ENCODE peak calls at places on chromosomes 16 and 17, in ten cellular contexts. U is HFF-Myc, E is LNCaP clone FGC, H is heart left ventricle, S is IMR-90, F is fibroblast of the aortic adventitia, G is left ventricle myocardium inferior, Q is K562, W is B cell, C is endothelial cell. R is an unnamed sample.

GRCh38 chr16:49679085-49679484 is 176.8 kb downstream of the ZNF423 start:
- DNase-seq in U (no peak), E (no peak), H (no peak), S (no peak), F (no peak), G (no peak), Q (no peak), W (no peak), C (no peak), R (no peak)

GRCh38 chr16:14304891-14305459 is 233.9 kb downstream of the MRTFB start:
- DNase-seq in U (no peak), E (no peak), H (no peak), S (no peak), F (no peak), G (no peak), Q (no peak), W (no peak), C (no peak), R (no peak)

GRCh38 chr17:6018788-6019187 is 51.4 kb upstream of the WSCD1 start:
- DNase-seq in U (no peak), E (no peak), H (no peak), S (no peak), F (no peak), G (no peak), Q (no peak), W (no peak), C (no peak), R (no peak)

GRCh38 chr16:17519041-17519440 is 48.3 kb upstream of the XYLT1 start:
- DNase-seq in U (no peak), E (no peak), H (no peak), S (peak; percentile 71), F (peak; percentile 58), G (no peak), Q (no peak), W (no peak), C (no peak), R (no peak)

GRCh38 chr16:31451681-31452351 is 7.5 kb upstream of the ARMC5 start:
- DNase-seq in U (no peak), E (peak; percentile 93), H (peak; percentile 78), S (peak; percentile 80), F (peak; percentile 51), G (peak; percentile 46), Q (peak; percentile 84), W (no peak), C (peak; percentile 59), R (peak; percentile 57)

GRCh38 chr17:18176152-18176551 is 7.5 kb upstream of the ALKBH5 start:
- DNase-seq in U (no peak), E (no peak), H (peak; percentile 46), S (no peak), F (no peak), G (no peak), Q (no peak), W (no peak), C (no peak), R (no peak)

GRCh38 chr17:78665952-78666920 is 89.0 kb upstream of the DNAH17 start:
- DNase-seq in U (no peak), E (no peak), H (peak; percentile 57), S (no peak), F (no peak), G (peak; percentile 43), Q (peak; percentile 97), W (no peak), C (peak; percentile 68), R (no peak)

GRCh38 chr17:79029327-79030009 is 5.5 kb downstream of the C1QTNF1 start:
- DNase-seq in U (no peak), E (no peak), H (peak; percentile 16), S (no peak), F (no peak), G (no peak), Q (no peak), W (no peak), C (no peak), R (no peak)

GRCh38 chr16:73523209-73523608 is 475.3 kb upstream of the ZFHX3 start:
- DNase-seq in U (no peak), E (no peak), H (no peak), S (no peak), F (no peak), G (no peak), Q (no peak), W (no peak), C (no peak), R (no peak)

GRCh38 chr16:73529303-73530012 is 481.5 kb upstream of the ZFHX3 start:
- DNase-seq in U (no peak), E (no peak), H (no peak), S (no peak), F (no peak), G (no peak), Q (no peak), W (no peak), C (no peak), R (no peak)

GRCh38 chr16:73530529-73530928 is 482.6 kb upstream of the ZFHX3 start:
- DNase-seq in U (no peak), E (peak; percentile 40), H (no peak), S (no peak), F (no peak), G (no peak), Q (no peak), W (no peak), C (no peak), R (no peak)

GRCh38 chr16:73531021-73531420 is 483.1 kb upstream of the ZFHX3 start:
- DNase-seq in U (no peak), E (no peak), H (no peak), S (no peak), F (no peak), G (no peak), Q (no peak), W (no peak), C (no peak), R (no peak)

GRCh38 chr16:73527191-73527590 is 479.3 kb upstream of the ZFHX3 start:
- DNase-seq in U (no peak), E (no peak), H (no peak), S (peak; percentile 1), F (no peak), G (no peak), Q (no peak), W (no peak), C (no peak), R (no peak)
- TF ChIP-seq CTCF in U (no peak), E (peak; percentile 33), H (no peak), S (no peak), F (no peak), G (no peak), Q (no peak), W (no peak), C (no peak), R (peak; percentile 68)

GRCh38 chr17:8290043-8290442 is 1.6 kb downstream of the RANGRF start:
- DNase-seq in U (no peak), E (no peak), H (no peak), S (peak; percentile 34), F (no peak), G (no peak), Q (no peak), W (no peak), C (no peak), R (no peak)

GRCh38 chr17:8287651-8288335 is 677 bp upstream of the RANGRF start:
- DNase-seq in U (no peak), E (peak; percentile 76), H (no peak), S (no peak), F (no peak), G (no peak), Q (no peak), W (no peak), C (no peak), R (no peak)

GRCh38 chr17:8285270-8286181 is 2.9 kb upstream of the RANGRF start:
- DNase-seq in U (no peak), E (no peak), H (no peak), S (no peak), F (no peak), G (no peak), Q (no peak), W (peak; percentile 63), C (no peak), R (no peak)

GRCh38 chr17:8289103-8289397 is 580 bp downstream of the RANGRF start:
- DNase-seq in U (no peak), E (no peak), H (no peak), S (no peak), F (no peak), G (peak; percentile 86), Q (no peak), W (no peak), C (peak; percentile 74), R (no peak)

DNA sequence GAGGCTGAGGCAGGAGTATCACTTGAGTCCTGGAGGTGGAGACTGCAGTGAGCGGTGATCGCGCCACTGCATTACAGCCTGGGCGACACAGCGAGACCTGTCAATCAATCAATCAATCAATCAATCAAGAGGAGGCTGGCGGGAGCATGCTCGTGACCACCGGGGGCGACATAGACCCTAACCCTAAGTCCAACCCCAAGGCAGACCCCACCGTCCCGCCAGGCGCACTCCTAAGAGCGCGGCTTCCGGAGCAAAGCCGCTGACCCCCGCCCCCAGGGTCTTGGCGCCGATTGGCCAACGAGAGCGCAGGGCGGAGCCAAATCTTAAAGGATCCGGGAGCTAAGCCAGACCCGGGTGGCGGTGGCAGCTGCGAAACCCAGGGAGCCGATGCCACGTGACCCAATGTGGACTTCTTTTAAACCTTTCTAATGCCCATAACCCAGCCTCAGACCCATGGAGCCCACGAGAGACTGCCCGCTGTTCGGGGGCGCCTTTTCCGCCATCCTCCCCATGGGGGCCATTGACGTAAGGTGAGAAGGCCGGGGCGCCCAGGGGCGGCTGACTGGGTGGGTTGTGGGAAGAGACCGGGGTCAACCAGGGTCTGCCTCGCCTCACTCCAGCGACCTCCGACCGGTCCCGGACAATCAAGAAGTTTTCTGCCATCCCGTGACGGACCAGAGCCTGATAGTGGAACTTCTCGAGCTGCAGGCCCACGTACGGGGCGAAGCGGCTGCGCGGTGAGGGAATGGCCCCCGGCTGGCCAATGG is at the start of gene RANGRF:
- DNase-seq in U (peak; percentile 51), E (peak; percentile 81), H (peak; percentile 94), S (peak; percentile 75), F (peak; percentile 80), G (peak; percentile 92), Q (peak; percentile 78), W (peak; percentile 94), C (peak; percentile 84), R (no peak)
- TF ChIP-seq CTCF in U (no peak), E (no peak), H (no peak), S (no peak), F (no peak), G (no peak), Q (no peak), W (no peak), C (no peak), R (no peak)

DNA sequence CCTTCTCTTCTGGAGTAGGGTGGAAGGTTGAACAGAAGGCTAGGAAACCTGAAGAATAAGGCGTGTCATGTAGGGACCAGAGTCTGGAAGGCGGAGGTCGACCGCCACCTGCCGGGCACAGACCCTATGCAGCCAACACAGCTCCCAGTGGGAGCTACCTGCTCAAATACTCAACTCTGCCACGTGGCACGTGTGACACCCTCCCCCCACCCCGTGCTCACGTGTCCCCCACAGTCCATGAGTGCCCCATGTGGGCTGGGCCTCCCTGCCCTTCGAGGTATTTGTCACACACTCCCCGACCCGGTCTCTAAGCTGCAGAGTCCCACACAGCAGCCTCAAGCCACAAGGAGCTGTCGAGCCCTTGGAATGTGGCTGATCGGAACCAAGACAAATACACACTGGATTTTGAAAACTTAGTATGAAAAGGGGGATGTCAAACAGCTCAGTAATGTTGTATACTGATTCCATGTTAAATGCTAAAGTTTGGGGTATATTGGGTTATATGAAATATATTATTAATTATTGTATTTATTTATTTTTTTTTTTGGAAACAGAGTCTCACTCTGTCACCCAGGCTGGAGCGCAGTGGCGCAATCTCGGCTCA is 11.7 kb downstream of the HID1 start:
- DNase-seq in U (no peak), E (no peak), H (no peak), S (peak; percentile 30), F (peak; percentile 14), G (no peak), Q (peak; percentile 92), W (peak; percentile 66), C (peak; percentile 61), R (no peak)
- TF ChIP-seq CTCF in U (peak; percentile 16), E (no peak), H (peak; percentile 17), S (peak; percentile 47), F (peak; percentile 43), G (peak; percentile 51), Q (peak; percentile 92), W (no peak), C (peak; percentile 44), R (peak; percentile 72)

DNA sequence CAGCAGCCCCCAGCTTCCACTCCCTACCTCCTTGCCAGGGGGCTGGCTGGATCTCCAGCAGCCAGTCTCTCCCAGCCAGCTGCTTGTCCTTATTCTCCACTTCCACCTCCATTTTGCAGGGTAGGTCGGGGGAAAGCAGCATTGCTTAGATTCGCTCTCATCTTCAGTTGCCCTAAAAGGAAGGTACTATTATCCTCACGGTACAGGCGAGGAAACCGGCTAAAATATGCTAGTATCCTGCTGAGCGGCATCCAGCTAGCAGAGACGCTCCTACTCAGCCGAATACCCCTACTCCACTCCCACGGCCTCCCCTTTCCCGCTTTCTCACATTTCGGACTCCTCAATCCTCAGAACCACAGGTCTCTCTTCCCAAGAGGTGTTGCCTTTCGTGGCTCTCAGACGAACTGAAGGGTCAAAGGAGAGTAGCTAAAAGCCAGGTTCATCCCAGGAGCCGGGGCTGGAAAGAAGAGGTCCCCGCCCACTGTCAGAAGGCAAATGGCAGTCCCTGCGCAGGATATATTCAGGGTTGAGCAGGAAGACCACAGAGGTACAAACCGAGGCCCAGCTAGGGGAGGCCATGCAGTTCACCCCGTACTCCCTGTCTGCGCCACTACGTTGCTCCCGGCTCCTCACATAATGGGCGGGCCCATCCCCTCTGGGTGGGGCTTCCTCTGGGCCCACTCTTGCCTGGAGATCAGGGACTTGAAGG is 1.6 kb upstream of the RAB11FIP4 start:
- DNase-seq in U (no peak), E (no peak), H (no peak), S (no peak), F (no peak), G (no peak), Q (no peak), W (no peak), C (no peak), R (no peak)
- TF ChIP-seq CTCF in U (no peak), E (no peak), H (no peak), S (no peak), F (no peak), G (no peak), Q (no peak), W (peak; percentile 36), C (peak; percentile 49), R (peak; percentile 9)